ENCODE peak calls at places on chromosomes 5 and 9, in six cellular contexts. One of them, this sample, is unnamed.

GRCh38 chr5:141810702-141811101 is 67.5 kb downstream of the PCDH1 start:
- DNase-seq in HCT116: no peak
- DNase-seq in spleen: peak; percentile 57
- DNase-seq in K562: no peak
- DNase-seq in stomach: no peak
- DNase-seq in breast epithelium: no peak
- DNase-seq in this sample: no peak

GRCh38 chr5:56212127-56212879 is 20.8 kb downstream of the ANKRD55 start:
- DNase-seq in HCT116: no peak
- DNase-seq in spleen: no peak
- DNase-seq in K562: no peak
- DNase-seq in stomach: no peak
- DNase-seq in breast epithelium: no peak
- DNase-seq in this sample: no peak

GRCh38 chr9:89207026-89207425 is 28.4 kb upstream of the SHC3 start:
- DNase-seq in HCT116: no peak
- DNase-seq in spleen: no peak
- DNase-seq in K562: no peak
- DNase-seq in stomach: no peak
- DNase-seq in breast epithelium: no peak
- DNase-seq in this sample: no peak

GRCh38 chr9:32587901-32588300 is 14.9 kb upstream of the NDUFB6 start:
- DNase-seq in HCT116: no peak
- DNase-seq in spleen: no peak
- DNase-seq in K562: no peak
- DNase-seq in stomach: no peak
- DNase-seq in breast epithelium: no peak
- DNase-seq in this sample: no peak

GRCh38 chr5:123673107-123673506 is 161.1 kb downstream of the CSNK1G3 start:
- DNase-seq in HCT116: no peak
- DNase-seq in spleen: no peak
- DNase-seq in K562: no peak
- DNase-seq in stomach: no peak
- DNase-seq in breast epithelium: no peak
- DNase-seq in this sample: no peak

GRCh38 chr9:134051319-134051718 is 16.5 kb downstream of the BRD3 start:
- DNase-seq in HCT116: no peak
- DNase-seq in spleen: peak; percentile 38
- DNase-seq in K562: no peak
- DNase-seq in stomach: no peak
- DNase-seq in breast epithelium: no peak
- DNase-seq in this sample: no peak

GRCh38 chr5:1118231-1118698 is 6.4 kb upstream of the SLC12A7 start:
- DNase-seq in HCT116: no peak
- DNase-seq in spleen: no peak
- DNase-seq in K562: peak; percentile 68
- DNase-seq in stomach: no peak
- DNase-seq in breast epithelium: no peak
- DNase-seq in this sample: no peak

GRCh38 chr9:133386338-133386737 is 10.2 kb downstream of the STKLD1 start:
- DNase-seq in HCT116: no peak
- DNase-seq in spleen: no peak
- DNase-seq in K562: no peak
- DNase-seq in stomach: no peak
- DNase-seq in breast epithelium: no peak
- DNase-seq in this sample: no peak

GRCh38 chr9:114362394-114362793 is 25.4 kb downstream of the AKNA start:
- DNase-seq in HCT116: no peak
- DNase-seq in spleen: no peak
- DNase-seq in K562: no peak
- DNase-seq in stomach: no peak
- DNase-seq in breast epithelium: no peak
- DNase-seq in this sample: no peak

GRCh38 chr5:29208026-29208425 is 1985.5 kb upstream of the CDH6 start:
- DNase-seq in HCT116: no peak
- DNase-seq in spleen: no peak
- DNase-seq in K562: no peak
- DNase-seq in stomach: no peak
- DNase-seq in breast epithelium: no peak
- DNase-seq in this sample: no peak

GRCh38 chr9:20312732-20313131 is 309.6 kb downstream of the MLLT3 start:
- DNase-seq in HCT116: no peak
- DNase-seq in spleen: no peak
- DNase-seq in K562: no peak
- DNase-seq in stomach: no peak
- DNase-seq in breast epithelium: no peak
- DNase-seq in this sample: no peak

GRCh38 chr9:83027153-83027867 is 35.6 kb downstream of the RASEF start:
- DNase-seq in HCT116: peak; percentile 22
- DNase-seq in spleen: no peak
- DNase-seq in K562: no peak
- DNase-seq in stomach: no peak
- DNase-seq in breast epithelium: no peak
- DNase-seq in this sample: no peak

GRCh38 chr9:132894857-132895846 is 16.5 kb downstream of the SPACA9 start:
- DNase-seq in HCT116: no peak
- DNase-seq in spleen: no peak
- DNase-seq in K562: no peak
- DNase-seq in stomach: no peak
- DNase-seq in breast epithelium: no peak
- DNase-seq in this sample: no peak

GRCh38 chr9:114112778-114113585 is 13.9 kb upstream of the KIF12 start:
- DNase-seq in HCT116: no peak
- DNase-seq in spleen: peak; percentile 72
- DNase-seq in K562: no peak
- DNase-seq in stomach: peak; percentile 73
- DNase-seq in breast epithelium: peak; percentile 56
- DNase-seq in this sample: peak; percentile 96

GRCh38 chr5:133948721-133949120 is 19.7 kb downstream of the C5orf15 start:
- DNase-seq in HCT116: no peak
- DNase-seq in spleen: no peak
- DNase-seq in K562: no peak
- DNase-seq in stomach: no peak
- DNase-seq in breast epithelium: no peak
- DNase-seq in this sample: no peak

GRCh38 chr5:133952729-133953567 is 15.5 kb downstream of the C5orf15 start:
- DNase-seq in HCT116: no peak
- DNase-seq in spleen: no peak
- DNase-seq in K562: no peak
- DNase-seq in stomach: no peak
- DNase-seq in breast epithelium: no peak
- DNase-seq in this sample: peak; percentile 82

GRCh38 chr5:133953568-133954145 is 14.8 kb downstream of the C5orf15 start:
- DNase-seq in HCT116: no peak
- DNase-seq in spleen: no peak
- DNase-seq in K562: no peak
- DNase-seq in stomach: no peak
- DNase-seq in breast epithelium: no peak
- DNase-seq in this sample: no peak

GRCh38 chr5:133947431-133947841 is 21.0 kb downstream of the C5orf15 start:
- DNase-seq in HCT116: no peak
- DNase-seq in spleen: no peak
- DNase-seq in K562: no peak
- DNase-seq in stomach: peak; percentile 65
- DNase-seq in breast epithelium: no peak
- DNase-seq in this sample: no peak

DNA sequence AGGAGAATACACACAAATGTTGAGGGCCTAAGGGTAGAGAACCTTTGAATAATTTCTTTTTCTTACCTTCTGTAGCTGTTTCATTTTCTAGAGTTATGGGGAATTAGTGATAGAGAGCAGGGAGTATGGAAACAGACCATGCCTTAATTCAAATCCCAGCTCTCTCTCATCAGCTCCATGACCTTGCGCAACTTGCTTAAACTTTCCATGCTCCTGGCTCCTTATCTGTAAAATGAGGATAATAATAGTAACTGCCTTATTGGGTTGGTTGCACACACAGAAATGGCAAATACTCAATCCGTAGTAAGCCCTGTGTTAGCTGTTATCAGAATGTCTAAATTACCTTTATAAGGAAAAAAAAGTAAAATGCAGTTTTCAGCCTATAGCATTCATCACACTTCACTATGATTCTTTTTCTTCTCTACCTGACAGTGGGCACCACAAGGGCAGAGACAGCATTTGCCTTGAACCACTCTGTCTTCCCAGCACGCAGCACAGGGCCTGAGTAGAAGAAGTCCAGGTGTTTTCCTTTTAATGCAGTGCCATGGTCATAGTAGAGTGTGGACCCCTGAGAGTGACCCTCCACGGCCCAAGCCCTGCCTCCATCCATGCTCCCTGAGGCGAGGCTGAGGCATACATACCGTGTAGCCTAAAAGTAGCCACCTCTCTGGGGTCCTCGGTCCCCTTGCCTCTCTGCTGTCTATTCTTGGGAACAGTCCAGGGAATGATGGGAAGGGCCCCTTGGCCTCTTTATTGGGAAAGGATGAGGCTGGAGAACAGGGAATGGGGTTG is 17.4 kb downstream of the C5orf15 start:
- DNase-seq in HCT116: no peak
- DNase-seq in spleen: no peak
- DNase-seq in K562: no peak
- DNase-seq in stomach: no peak
- DNase-seq in breast epithelium: no peak
- DNase-seq in this sample: no peak
- TF ChIP-seq POLR2A in HCT116: no peak
- TF ChIP-seq POLR2A in spleen: no peak
- TF ChIP-seq POLR2A in K562: no peak
- TF ChIP-seq POLR2A in stomach: no peak
- TF ChIP-seq POLR2A in breast epithelium: no peak
- TF ChIP-seq POLR2A in this sample: no peak

GRCh38 chr5:76818844-76819831 is at the start of gene F2RL1:
- DNase-seq in HCT116: peak; percentile 90
- DNase-seq in spleen: peak; percentile 86
- DNase-seq in K562: peak; percentile 84
- DNase-seq in stomach: peak; percentile 94
- DNase-seq in breast epithelium: peak; percentile 78
- DNase-seq in this sample: peak; percentile 90
- TF ChIP-seq POLR2A in HCT116: peak; percentile 42
- TF ChIP-seq POLR2A in spleen: no peak
- TF ChIP-seq POLR2A in K562: no peak
- TF ChIP-seq POLR2A in stomach: no peak
- TF ChIP-seq POLR2A in breast epithelium: no peak
- TF ChIP-seq POLR2A in this sample: no peak

GRCh38 chr5:132661231-132662003 is 3.4 kb downstream of the IL13 start:
- DNase-seq in HCT116: no peak
- DNase-seq in spleen: no peak
- DNase-seq in K562: peak; percentile 67
- DNase-seq in stomach: peak; percentile 22
- DNase-seq in breast epithelium: no peak
- DNase-seq in this sample: no peak
- TF ChIP-seq POLR2A in HCT116: no peak
- TF ChIP-seq POLR2A in spleen: no peak
- TF ChIP-seq POLR2A in K562: no peak
- TF ChIP-seq POLR2A in stomach: no peak
- TF ChIP-seq POLR2A in breast epithelium: no peak
- TF ChIP-seq POLR2A in this sample: no peak

GRCh38 chr5:139745121-139745799 is 50.3 kb upstream of the PSD2 start:
- DNase-seq in HCT116: peak; percentile 29
- DNase-seq in spleen: no peak
- DNase-seq in K562: peak; percentile 76
- DNase-seq in stomach: no peak
- DNase-seq in breast epithelium: no peak
- DNase-seq in this sample: peak; percentile 92
- TF ChIP-seq POLR2A in HCT116: no peak
- TF ChIP-seq POLR2A in spleen: no peak
- TF ChIP-seq POLR2A in K562: no peak
- TF ChIP-seq POLR2A in stomach: no peak
- TF ChIP-seq POLR2A in breast epithelium: no peak
- TF ChIP-seq POLR2A in this sample: no peak

GRCh38 chr5:179793470-179794139 is at the start of gene LTC4S:
- DNase-seq in HCT116: no peak
- DNase-seq in spleen: peak; percentile 93
- DNase-seq in K562: no peak
- DNase-seq in stomach: peak; percentile 71
- DNase-seq in breast epithelium: peak; percentile 85
- DNase-seq in this sample: peak; percentile 79
- TF ChIP-seq POLR2A in HCT116: no peak
- TF ChIP-seq POLR2A in spleen: no peak
- TF ChIP-seq POLR2A in K562: no peak
- TF ChIP-seq POLR2A in stomach: no peak
- TF ChIP-seq POLR2A in breast epithelium: no peak
- TF ChIP-seq POLR2A in this sample: no peak

DNA sequence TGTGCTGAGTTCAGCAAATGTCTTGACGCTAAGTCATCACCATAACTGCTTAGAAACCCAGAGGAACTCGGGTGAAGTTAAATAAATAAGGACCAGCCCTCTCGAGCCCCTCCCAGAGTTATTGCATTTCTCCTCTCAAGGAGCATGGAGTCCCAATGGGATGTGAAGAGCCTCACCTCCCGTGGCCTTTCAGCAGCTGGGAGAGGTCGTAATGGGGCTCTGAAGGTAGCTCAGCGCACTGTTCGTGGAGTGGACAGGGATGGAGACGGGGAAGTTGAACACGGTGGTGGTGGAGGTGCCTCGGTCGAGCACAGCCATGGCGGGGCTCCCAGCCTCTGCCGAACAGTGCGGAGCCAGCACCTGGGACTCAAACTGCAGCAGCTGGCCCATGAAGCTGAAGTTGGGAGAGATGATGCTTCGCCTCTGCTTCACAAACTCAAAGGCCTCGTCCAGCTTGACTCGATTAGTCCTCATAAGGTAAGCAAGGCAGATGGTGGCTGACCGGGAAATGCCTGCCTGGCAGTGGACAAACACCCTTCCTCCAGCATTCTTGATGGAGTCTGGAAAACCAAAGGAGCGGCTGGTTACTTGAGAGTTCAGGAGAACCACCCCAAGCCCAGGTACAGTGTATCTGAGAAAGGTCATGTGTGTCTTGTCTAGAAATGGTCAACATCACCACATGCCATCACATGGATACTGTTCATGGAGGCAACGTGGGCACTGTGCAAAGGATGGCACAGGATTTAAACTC is 2.2 kb downstream of the DUSP1 start:
- DNase-seq in HCT116: no peak
- DNase-seq in spleen: peak; percentile 86
- DNase-seq in K562: no peak
- DNase-seq in stomach: peak; percentile 52
- DNase-seq in breast epithelium: peak; percentile 48
- DNase-seq in this sample: no peak
- TF ChIP-seq POLR2A in HCT116: no peak
- TF ChIP-seq POLR2A in spleen: no peak
- TF ChIP-seq POLR2A in K562: no peak
- TF ChIP-seq POLR2A in stomach: no peak
- TF ChIP-seq POLR2A in breast epithelium: peak; percentile 54
- TF ChIP-seq POLR2A in this sample: no peak

This sample was measured in lower leg skin.